ENCODE peak calls at places on chromosome 19, in four cellular contexts. One of them, this sample, is unnamed.

GRCh38 chr19:30896551-30896950 is 452.7 kb downstream of the TSHZ3 start:
- DNase-seq in fibroblast of lung: no peak
- DNase-seq in neural progenitor cell: no peak
- DNase-seq in IMR-90: no peak
- DNase-seq in this sample: no peak

GRCh38 chr19:39126593-39127187 is 1.1 kb downstream of the PAK4 start:
- DNase-seq in fibroblast of lung: peak
- DNase-seq in neural progenitor cell: peak
- DNase-seq in IMR-90: no peak
- DNase-seq in this sample: peak

GRCh38 chr19:3135961-3136683 is at the start of gene GNA15:
- DNase-seq in fibroblast of lung: no peak
- DNase-seq in neural progenitor cell: no peak
- DNase-seq in IMR-90: no peak
- DNase-seq in this sample: peak

GRCh38 chr19:5255602-5256231 is 84.9 kb downstream of the PTPRS start:
- DNase-seq in fibroblast of lung: no peak
- DNase-seq in neural progenitor cell: no peak
- DNase-seq in IMR-90: no peak
- DNase-seq in this sample: no peak

GRCh38 chr19:42092350-42092749 is 16.4 kb downstream of the ZNF574 start:
- DNase-seq in fibroblast of lung: no peak
- DNase-seq in neural progenitor cell: no peak
- DNase-seq in IMR-90: no peak
- DNase-seq in this sample: peak

GRCh38 chr19:58356236-58356970 is 3.1 kb upstream of the A1BG start:
- DNase-seq in fibroblast of lung: no peak
- DNase-seq in neural progenitor cell: no peak
- DNase-seq in IMR-90: peak
- DNase-seq in this sample: peak

GRCh38 chr19:12778020-12778904 is 2.9 kb upstream of the HOOK2 start:
- DNase-seq in fibroblast of lung: peak
- DNase-seq in neural progenitor cell: peak
- DNase-seq in IMR-90: peak
- DNase-seq in this sample: peak

GRCh38 chr19:35266904-35267817 is 1.6 kb upstream of the USF2 start:
- DNase-seq in fibroblast of lung: no peak
- DNase-seq in neural progenitor cell: peak
- DNase-seq in IMR-90: peak
- DNase-seq in this sample: no peak

GRCh38 chr19:10587022-10587838 is at the start of gene AP1M2:
- DNase-seq in fibroblast of lung: no peak
- DNase-seq in neural progenitor cell: no peak
- DNase-seq in IMR-90: no peak
- DNase-seq in this sample: peak
- H3K9ac ChIP-seq in fibroblast of lung: no peak
- H3K9ac ChIP-seq in neural progenitor cell: no peak
- H3K9ac ChIP-seq in IMR-90: no peak
- H3K9ac ChIP-seq in this sample: peak

DNA sequence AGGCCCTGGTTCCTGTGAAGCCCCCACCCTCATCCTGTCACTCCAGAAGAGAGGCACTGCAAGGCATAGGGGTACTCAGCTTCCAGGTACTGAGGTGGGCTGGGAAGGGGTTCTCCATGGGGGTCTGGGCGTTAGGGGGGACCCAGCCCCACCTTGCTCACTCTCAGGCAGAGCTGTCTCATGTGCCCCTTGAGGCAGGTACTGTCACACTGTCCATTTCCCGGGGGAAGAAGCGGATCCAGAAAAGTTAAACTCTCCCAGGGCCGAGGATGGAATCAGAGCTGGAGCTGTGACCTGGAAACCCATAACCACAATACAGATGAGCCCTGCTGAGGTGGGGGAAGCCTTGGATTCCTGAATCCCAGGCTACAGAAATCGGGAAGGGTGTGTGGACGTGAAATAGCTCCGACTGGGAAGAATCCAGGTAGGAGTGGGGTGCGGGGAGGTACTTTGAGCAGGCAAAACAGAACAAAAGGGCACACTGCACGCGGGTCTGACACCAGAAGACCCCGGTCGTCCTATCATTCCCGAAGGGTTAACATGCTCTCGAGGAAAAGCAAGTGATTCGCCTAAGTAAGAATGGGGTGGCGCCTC is 529 bp upstream of the USE1 start:
- DNase-seq in fibroblast of lung: no peak
- DNase-seq in neural progenitor cell: no peak
- DNase-seq in IMR-90: no peak
- DNase-seq in this sample: no peak
- H2AFZ ChIP-seq in fibroblast of lung: peak
- H2AFZ ChIP-seq in neural progenitor cell: peak
- H2AFZ ChIP-seq in IMR-90: peak
- H2AFZ ChIP-seq in this sample: peak

GRCh38 chr19:16361926-16362325 is 37.3 kb downstream of the KLF2 start:
- DNase-seq in fibroblast of lung: no peak
- DNase-seq in neural progenitor cell: no peak
- DNase-seq in IMR-90: no peak
- DNase-seq in this sample: no peak

GRCh38 chr19:16359964-16360363 is 35.3 kb downstream of the KLF2 start:
- DNase-seq in fibroblast of lung: no peak
- DNase-seq in neural progenitor cell: no peak
- DNase-seq in IMR-90: no peak
- DNase-seq in this sample: no peak

GRCh38 chr19:16361254-16361653 is 36.6 kb downstream of the KLF2 start:
- DNase-seq in fibroblast of lung: no peak
- DNase-seq in neural progenitor cell: no peak
- DNase-seq in IMR-90: no peak
- DNase-seq in this sample: no peak

GRCh38 chr19:16359074-16359473 is 34.4 kb downstream of the KLF2 start:
- DNase-seq in fibroblast of lung: no peak
- DNase-seq in neural progenitor cell: no peak
- DNase-seq in IMR-90: no peak
- DNase-seq in this sample: no peak

GRCh38 chr19:16360738-16361137 is 36.1 kb downstream of the KLF2 start:
- DNase-seq in fibroblast of lung: no peak
- DNase-seq in neural progenitor cell: no peak
- DNase-seq in IMR-90: no peak
- DNase-seq in this sample: no peak
- H3K27ac ChIP-seq in fibroblast of lung: no peak
- H3K27ac ChIP-seq in neural progenitor cell: no peak
- H3K27ac ChIP-seq in IMR-90: no peak
- H3K27ac ChIP-seq in this sample: no peak

DNA sequence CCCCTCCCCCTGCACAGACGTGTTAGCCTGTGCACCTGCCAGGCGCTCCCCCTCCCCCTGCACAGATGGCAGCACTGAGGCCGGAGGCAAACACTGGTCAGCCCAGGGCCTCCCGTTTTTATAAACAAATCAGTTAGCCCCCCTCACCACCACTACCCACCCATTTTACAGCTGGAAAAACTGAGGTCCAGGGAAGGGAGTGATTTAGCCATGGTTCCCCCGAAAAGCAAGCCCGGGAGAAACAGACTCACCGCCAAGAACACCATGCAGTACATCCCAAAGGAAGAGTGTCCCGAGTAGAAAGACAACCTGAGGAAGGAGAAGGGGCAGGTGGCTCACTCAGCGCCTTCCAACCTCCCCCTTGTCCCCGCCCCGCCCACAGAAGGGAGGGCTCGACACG is 8.7 kb downstream of the PLPP2 start:
- DNase-seq in fibroblast of lung: no peak
- DNase-seq in neural progenitor cell: no peak
- DNase-seq in IMR-90: no peak
- DNase-seq in this sample: no peak
- H3K9ac ChIP-seq in fibroblast of lung: no peak
- H3K9ac ChIP-seq in neural progenitor cell: no peak
- H3K9ac ChIP-seq in IMR-90: no peak
- H3K9ac ChIP-seq in this sample: no peak

DNA sequence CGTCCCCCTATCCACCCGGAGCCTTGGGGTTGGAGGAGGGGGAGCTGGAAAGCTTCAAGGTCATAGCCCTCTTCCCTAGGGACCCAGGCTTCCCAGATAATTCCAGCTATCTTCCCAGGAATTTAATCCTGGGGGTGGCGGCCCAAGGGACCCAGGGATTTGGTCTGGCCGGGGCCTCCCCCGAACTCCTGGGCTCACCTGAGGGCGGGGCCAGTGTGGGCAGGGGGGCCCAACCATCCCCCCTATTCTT is 1.3 kb downstream of the VASP start:
- DNase-seq in fibroblast of lung: no peak
- DNase-seq in neural progenitor cell: no peak
- DNase-seq in IMR-90: no peak
- DNase-seq in this sample: no peak
- H2AFZ ChIP-seq in fibroblast of lung: no peak
- H2AFZ ChIP-seq in neural progenitor cell: no peak
- H2AFZ ChIP-seq in IMR-90: peak
- H2AFZ ChIP-seq in this sample: no peak

GRCh38 chr19:29393915-29394460 is 131.8 kb upstream of the VSTM2B start:
- DNase-seq in fibroblast of lung: no peak
- DNase-seq in neural progenitor cell: peak
- DNase-seq in IMR-90: no peak
- DNase-seq in this sample: no peak
- H3K27ac ChIP-seq in fibroblast of lung: no peak
- H3K27ac ChIP-seq in neural progenitor cell: no peak
- H3K27ac ChIP-seq in IMR-90: no peak
- H3K27ac ChIP-seq in this sample: no peak

DNA sequence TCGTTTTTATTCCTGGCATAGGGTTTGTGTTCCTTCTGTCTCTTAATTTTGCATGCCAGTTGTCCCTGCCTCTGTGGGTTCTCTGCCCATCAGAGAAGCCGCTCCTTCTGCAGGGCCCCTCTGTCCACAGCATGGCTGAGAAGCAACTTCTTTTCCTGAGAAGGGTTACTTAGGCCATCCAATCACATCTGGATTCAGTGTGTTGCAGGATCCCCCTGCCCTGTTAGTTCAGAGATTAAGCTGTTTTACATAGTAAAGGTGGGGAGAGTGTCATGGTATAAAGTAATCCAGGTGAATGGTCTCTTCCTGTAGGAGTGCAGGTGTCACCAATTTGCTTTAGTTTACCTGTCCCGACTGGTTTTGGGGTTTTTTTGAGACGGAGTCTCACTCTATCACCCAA is 22.9 kb upstream of the GARRE1 start:
- DNase-seq in fibroblast of lung: no peak
- DNase-seq in neural progenitor cell: no peak
- DNase-seq in IMR-90: no peak
- DNase-seq in this sample: no peak
- H3K9ac ChIP-seq in fibroblast of lung: no peak
- H3K9ac ChIP-seq in neural progenitor cell: no peak
- H3K9ac ChIP-seq in IMR-90: no peak
- H3K9ac ChIP-seq in this sample: no peak

This sample was measured in mammary epithelial cell.